ENCODE peak calls at places on chromosome 9, in ten cellular contexts. Z is colonic mucosa; X is T-helper 1 cell; W is dorsolateral prefrontal cortex; D is suprapubic skin; A is iris pigment epithelial cell; J is COR-L47; P is GM10248; F is sigmoid colon; S is activated naive CD4-positive, alpha-beta T cell. B is an unnamed sample.

GRCh38 chr9:79300153-79300552 is 271.6 kb upstream of the TLE4 start:
- DNase-seq in X (no peak), S (no peak), Z (no peak), D (no peak), W (no peak), P (no peak), J (peak), F (no peak), A (no peak), B (no peak)

GRCh38 chr9:137876781-137877386 is 698 bp upstream of the CACNA1B start:
- DNase-seq in P (no peak), X (no peak), D (no peak), A (no peak), S (no peak), J (no peak), W (no peak), Z (no peak), F (no peak), B (no peak)

GRCh38 chr9:108443741-108444140 is 412.0 kb downstream of the ACTL7B start:
- DNase-seq in A (peak), J (no peak), F (no peak), Z (no peak), S (no peak), W (no peak), D (no peak), X (no peak), P (no peak), B (no peak)

GRCh38 chr9:2362170-2362569 is 259.4 kb upstream of the VLDLR start:
- DNase-seq in X (no peak), F (no peak), P (no peak), A (no peak), S (no peak), Z (no peak), D (no peak), J (no peak), W (no peak), B (no peak)

GRCh38 chr9:113349434-113350337 is at the start of gene BSPRY:
- DNase-seq in J (no peak), F (no peak), Z (peak), X (peak), D (no peak), W (no peak), S (peak), P (peak), A (no peak), B (peak)

GRCh38 chr9:121916008-121916407 is 177.1 kb downstream of the TTLL11 start:
- DNase-seq in A (peak), S (no peak), F (no peak), W (no peak), P (no peak), Z (no peak), X (no peak), D (no peak), J (no peak), B (no peak)

GRCh38 chr9:5274770-5275169 is 29.7 kb downstream of the RLN2 start:
- DNase-seq in S (no peak), J (no peak), W (no peak), A (no peak), P (peak), D (no peak), X (no peak), F (no peak), Z (no peak), B (no peak)

GRCh38 chr9:13330396-13331004 is 51.0 kb upstream of the MPDZ start:
- DNase-seq in F (no peak), P (no peak), X (no peak), Z (no peak), S (no peak), W (no peak), D (no peak), J (no peak), A (no peak), B (no peak)

GRCh38 chr9:89744730-89745129 is 139.9 kb downstream of the GADD45G start:
- DNase-seq in W (no peak), A (no peak), P (no peak), F (no peak), J (no peak), D (no peak), S (no peak), Z (no peak), X (no peak), B (no peak)

GRCh38 chr9:14344846-14345585 is 31.1 kb upstream of the NFIB start:
- DNase-seq in W (no peak), F (no peak), P (no peak), J (peak), Z (no peak), S (no peak), A (no peak), D (no peak), X (no peak), B (no peak)

GRCh38 chr9:131690950-131691573 is 48.8 kb downstream of the RAPGEF1 start:
- DNase-seq in W (no peak), Z (no peak), S (no peak), P (no peak), A (no peak), F (no peak), D (no peak), X (no peak), J (no peak), B (no peak)

GRCh38 chr9:96062854-96063253 is 187.4 kb downstream of the ERCC6L2 start:
- DNase-seq in Z (no peak), P (no peak), F (no peak), D (no peak), S (no peak), J (no peak), W (no peak), A (no peak), X (no peak), B (no peak)

GRCh38 chr9:130176760-130177159 is 4.6 kb downstream of the NCS1 start:
- DNase-seq in D (no peak), X (no peak), W (no peak), F (no peak), P (no peak), Z (no peak), J (no peak), S (no peak), A (no peak), B (no peak)

GRCh38 chr9:18261143-18261542 is 212.8 kb upstream of the ADAMTSL1 start:
- DNase-seq in X (no peak), S (no peak), D (no peak), F (no peak), J (no peak), P (no peak), Z (no peak), A (no peak), W (no peak), B (no peak)

GRCh38 chr9:133524679-133525228 is at the start of gene MYMK:
- DNase-seq in J (no peak), Z (no peak), S (no peak), W (no peak), P (no peak), D (no peak), X (no peak), F (no peak), A (no peak), B (no peak)

GRCh38 chr9:116435706-116436105 is 251.4 kb upstream of the TRIM32 start:
- DNase-seq in P (no peak), D (no peak), J (no peak), X (no peak), Z (no peak), W (no peak), A (no peak), F (no peak), S (no peak), B (no peak)

GRCh38 chr9:36632892-36633291 is 60.2 kb downstream of the MELK start:
- DNase-seq in W (no peak), X (no peak), P (peak), Z (no peak), J (peak), A (peak), F (no peak), S (no peak), D (no peak), B (no peak)

GRCh38 chr9:111298831-111299603 is 31.0 kb downstream of the OR2K2 start:
- DNase-seq in S (no peak), W (peak), Z (no peak), F (peak), D (peak), X (no peak), J (no peak), A (peak), P (peak), B (no peak)

GRCh38 chr9:135032868-135033460 is 54.5 kb upstream of the OLFM1 start:
- DNase-seq in S (no peak), J (no peak), A (no peak), X (no peak), Z (no peak), F (peak), P (no peak), D (peak), W (no peak), B (peak)

GRCh38 chr9:93011114-93011513 is 47.4 kb upstream of the SUSD3 start:
- DNase-seq in J (no peak), W (no peak), A (no peak), Z (peak), D (peak), F (peak), P (no peak), X (no peak), S (no peak), B (peak)

GRCh38 chr9:131036071-131036470 is 27.1 kb downstream of the LAMC3 start:
- DNase-seq in D (no peak), P (no peak), Z (no peak), S (no peak), F (no peak), W (no peak), X (no peak), J (no peak), A (no peak), B (no peak)

GRCh38 chr9:91714874-91715615 is 235.0 kb downstream of the ROR2 start:
- DNase-seq in F (no peak), S (no peak), Z (no peak), X (no peak), P (no peak), A (no peak), J (no peak), W (peak), D (peak), B (no peak)

GRCh38 chr9:81855538-81855937 is 72.7 kb upstream of the SPATA31D4 start:
- DNase-seq in Z (no peak), W (no peak), S (no peak), P (no peak), D (no peak), J (no peak), F (no peak), X (no peak), A (peak), B (no peak)

GRCh38 chr9:71762900-71763653 is 5.2 kb downstream of the CEMIP2 start:
- DNase-seq in S (no peak), Z (peak), D (no peak), W (no peak), A (peak), P (no peak), X (no peak), F (no peak), J (no peak), B (no peak)

GRCh38 chr9:4832786-4833579 is 40.2 kb downstream of the RCL1 start:
- DNase-seq in A (peak), J (no peak), Z (no peak), F (no peak), W (no peak), P (no peak), S (no peak), X (no peak), D (no peak), B (no peak)

GRCh38 chr9:86043999-86044398 is 55.4 kb downstream of the GOLM1 start:
- DNase-seq in F (no peak), J (peak), D (no peak), Z (no peak), P (no peak), W (no peak), X (no peak), A (no peak), S (no peak), B (no peak)

GRCh38 chr9:133974631-133975341 is 17.3 kb downstream of the VAV2 start:
- DNase-seq in A (no peak), F (peak), Z (no peak), P (no peak), D (no peak), S (no peak), W (no peak), X (no peak), J (no peak), B (peak)

B was measured in upper lobe of right lung.